ENCODE peak calls at places on chromosomes 13 and 19, in four cellular contexts. D, E, F and Z are unnamed samples.

GRCh38 chr19:50854636-50855410 is at the start of gene KLK3:
- DNase-seq in E (no peak), D (no peak), F (no peak), Z (no peak)

GRCh38 chr19:6528544-6529121 is 2.2 kb upstream of the TNFSF9 start:
- DNase-seq in E (no peak), D (no peak), F (peak; percentile 43), Z (no peak)

GRCh38 chr13:114095486-114095885 is 36.9 kb downstream of the RASA3 start:
- DNase-seq in D (no peak), E (no peak), F (no peak), Z (no peak)

GRCh38 chr13:111472083-111472482 is 151.6 kb downstream of the TEX29 start:
- DNase-seq in F (no peak), D (no peak), E (no peak), Z (no peak)

GRCh38 chr13:52128714-52129700 is at the start of gene NEK5:
- DNase-seq in D (no peak), F (peak; percentile 73), E (peak; percentile 58), Z (peak; percentile 53)

GRCh38 chr13:76307157-76307556 is 579.0 kb downstream of the KCTD12 start:
- DNase-seq in D (no peak), F (no peak), E (no peak), Z (peak; percentile 69)

GRCh38 chr13:111868716-111869115 is 198.2 kb upstream of the SOX1 start:
- DNase-seq in E (no peak), F (no peak), D (no peak), Z (no peak)

GRCh38 chr13:44237276-44237767 is 136.3 kb upstream of the SERP2 start:
- DNase-seq in F (peak; percentile 35), E (no peak), D (peak; percentile 89), Z (peak; percentile 96)

GRCh38 chr13:33110713-33111413 is 94.6 kb downstream of the KL start:
- DNase-seq in D (no peak), E (no peak), F (peak; percentile 33), Z (peak; percentile 65)

DNA sequence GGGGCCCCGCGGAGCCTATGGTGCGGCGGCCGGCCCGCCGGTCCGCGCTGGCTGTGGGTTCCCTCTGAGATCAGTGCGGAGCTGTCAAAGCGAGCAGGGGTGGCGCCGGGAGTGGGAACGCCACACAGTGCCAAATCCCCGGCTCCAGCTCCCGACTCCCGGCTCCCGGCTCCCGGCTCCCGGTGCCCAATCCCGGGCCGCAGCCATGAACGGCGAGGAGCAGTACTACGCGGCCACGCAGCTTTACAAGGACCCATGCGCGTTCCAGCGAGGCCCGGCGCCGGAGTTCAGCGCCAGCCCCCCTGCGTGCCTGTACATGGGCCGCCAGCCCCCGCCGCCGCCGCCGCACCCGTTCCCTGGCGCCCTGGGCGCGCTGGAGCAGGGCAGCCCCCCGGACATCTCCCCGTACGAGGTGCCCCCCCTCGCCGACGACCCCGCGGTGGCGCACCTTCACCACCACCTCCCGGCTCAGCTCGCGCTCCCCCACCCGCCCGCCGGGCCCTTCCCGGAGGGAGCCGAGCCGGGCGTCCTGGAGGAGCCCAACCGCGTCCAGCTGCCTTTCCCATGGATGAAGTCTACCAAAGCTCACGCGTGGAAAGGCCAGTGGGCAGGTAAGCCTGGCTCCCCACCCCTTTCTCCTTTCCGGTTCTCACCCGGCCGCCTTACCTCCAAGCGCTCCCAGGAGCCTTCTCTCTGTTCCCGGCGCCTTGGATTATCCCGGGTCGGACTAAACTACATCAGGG is at the start of gene PDX1:
- DNase-seq in D (no peak), E (no peak), F (peak; percentile 71), Z (no peak)
- H3K4me3 ChIP-seq in D (peak within 1 kb of the TSS; percentile 34), E (no peak within 1 kb of the TSS), F (peak within 1 kb of the TSS; percentile 49), Z (no peak within 1 kb of the TSS)

DNA sequence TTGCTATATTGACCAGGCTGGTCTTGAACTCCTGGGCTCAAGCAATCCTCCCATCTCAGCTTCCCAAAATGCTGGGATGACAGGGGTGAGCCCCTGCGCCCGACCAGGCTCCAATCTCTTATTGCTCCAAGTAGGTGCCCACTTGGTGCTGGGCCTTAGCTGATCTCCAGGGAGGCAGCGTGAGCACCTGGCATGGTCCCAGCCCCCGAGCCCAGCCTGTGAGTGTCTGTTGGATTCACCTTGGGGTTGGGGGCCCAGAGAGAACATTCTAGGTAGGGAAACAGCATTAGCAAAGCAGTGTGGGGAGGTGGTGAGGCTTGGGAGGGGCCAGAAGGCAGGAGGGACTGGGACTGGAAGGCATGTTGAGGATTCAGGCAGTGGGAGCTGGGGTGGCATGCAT is 45.5 kb downstream of the DNM2 start:
- DNase-seq in E (no peak), F (no peak), D (no peak), Z (no peak)
- H3K4me3 ChIP-seq in E (no peak overlapping the region), F (no peak overlapping the region), D (no peak overlapping the region), Z (no peak overlapping the region)

DNA sequence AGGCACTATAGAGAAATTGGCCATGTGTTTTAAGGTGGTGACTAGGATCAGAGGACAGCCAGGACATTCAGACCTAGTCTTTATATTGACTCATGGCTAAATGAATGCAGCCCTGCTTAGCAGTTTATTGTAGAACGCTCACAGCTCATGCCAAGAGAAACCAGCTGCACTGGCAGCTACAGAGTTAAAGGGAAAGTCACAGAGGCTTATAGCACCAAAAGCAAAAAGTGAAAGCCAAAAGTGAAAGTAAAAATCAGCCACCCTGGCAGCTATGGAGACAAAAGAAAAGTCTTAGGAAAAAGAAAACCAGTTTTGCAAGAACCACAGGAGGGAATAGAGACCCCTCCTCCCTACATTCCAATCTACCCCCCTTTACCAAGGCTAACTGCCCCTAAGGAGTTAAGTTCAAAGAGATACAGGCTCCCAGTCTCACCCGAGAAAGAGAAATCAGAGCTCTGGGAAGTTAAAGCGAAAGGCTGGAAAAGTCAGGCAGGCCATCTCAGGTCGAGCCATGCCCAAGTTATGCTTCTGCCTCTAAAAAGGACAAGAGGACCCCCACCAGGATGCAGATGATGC is 99.0 kb downstream of the ZNF429 start:
- DNase-seq in F (peak; percentile 27), D (no peak), E (peak; percentile 29), Z (peak; percentile 12)
- H3K4me3 ChIP-seq in F (peak overlapping the region; percentile 36), D (peak overlapping the region; percentile 36), E (peak overlapping the region; percentile 45), Z (peak overlapping the region; percentile 22)

GRCh38 chr19:17405250-17406038 is at the start of gene BST2:
- DNase-seq in E (peak; percentile 65), F (peak; percentile 38), D (no peak), Z (peak; percentile 76)

GRCh38 chr19:17401628-17402027 is 3.8 kb downstream of the BST2 start:
- DNase-seq in D (no peak), E (no peak), F (no peak), Z (no peak)

GRCh38 chr19:17404621-17405249 is 695 bp downstream of the BST2 start:
- DNase-seq in D (no peak), E (no peak), F (no peak), Z (no peak)

GRCh38 chr19:17404015-17404414 is 1.4 kb downstream of the BST2 start:
- DNase-seq in F (no peak), E (no peak), D (no peak), Z (no peak)

DNA sequence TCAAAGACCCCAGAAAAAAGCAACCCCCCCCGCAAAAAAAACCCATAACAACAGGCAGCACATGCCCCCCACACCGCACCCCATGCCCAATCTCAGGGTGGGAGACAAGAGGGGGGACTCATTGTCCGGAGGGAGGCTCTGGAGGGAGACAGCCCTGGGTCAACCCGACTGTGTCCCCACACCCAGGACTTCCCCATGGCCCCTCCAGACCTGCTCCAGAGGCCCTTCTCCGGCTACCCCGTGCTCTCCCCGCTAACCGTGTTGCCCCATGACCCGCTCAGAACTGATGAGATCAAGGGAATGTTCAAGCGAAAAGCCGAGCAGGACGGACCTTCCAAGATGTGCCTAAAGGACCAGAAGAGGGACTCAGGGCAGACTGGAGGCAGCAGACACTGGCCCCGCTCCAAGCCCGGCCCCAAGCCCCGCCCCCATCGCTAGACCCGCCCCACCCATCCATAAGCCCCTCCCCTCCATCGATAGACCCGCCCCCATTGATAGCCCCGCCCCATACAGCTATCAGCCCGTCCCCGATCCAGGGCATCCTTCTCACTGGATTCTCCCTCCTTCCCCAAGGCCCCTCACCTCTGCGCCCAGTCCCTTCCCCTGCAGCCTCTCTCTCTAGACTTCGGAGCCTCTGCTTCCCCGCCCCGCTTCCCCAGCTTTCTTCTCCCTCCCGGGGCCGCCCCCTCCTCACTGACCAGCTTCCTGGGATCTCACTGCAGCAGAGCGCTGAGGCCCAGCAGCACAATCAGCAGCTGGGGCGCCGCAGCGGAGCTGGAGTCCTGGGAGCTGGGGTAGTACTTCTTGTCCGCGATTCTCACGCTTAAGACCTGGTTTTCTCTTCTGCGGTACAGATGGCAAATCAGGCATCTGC is 2.2 kb downstream of the BST2 start:
- DNase-seq in E (peak; percentile 28), D (no peak), F (no peak), Z (peak; percentile 46)
- H3K4me3 ChIP-seq in E (no peak overlapping the region), D (no peak overlapping the region), F (peak overlapping the region; percentile 35), Z (peak overlapping the region; percentile 28)

GRCh38 chr19:35000647-35001501 is 751 bp downstream of the GRAMD1A start:
- DNase-seq in E (peak; percentile 56), F (peak; percentile 50), D (no peak), Z (peak; percentile 57)

GRCh38 chr19:35002037-35002535 is 2.0 kb downstream of the GRAMD1A start:
- DNase-seq in F (no peak), D (no peak), E (no peak), Z (no peak)

GRCh38 chr19:34999498-35000337 is at the start of gene GRAMD1A:
- DNase-seq in D (no peak), E (peak; percentile 69), F (peak; percentile 90), Z (peak; percentile 90)

GRCh38 chr19:34998777-34999497 is 1.2 kb upstream of the GRAMD1A start:
- DNase-seq in D (no peak), F (peak; percentile 25), E (no peak), Z (no peak)

GRCh38 chr19:35000338-35000646 is 169 bp downstream of the GRAMD1A start:
- DNase-seq in F (no peak), D (no peak), E (no peak), Z (no peak)
- H3K4me3 ChIP-seq in F (peak overlapping the region; percentile 79), D (peak overlapping the region; percentile 64), E (no peak overlapping the region), Z (peak overlapping the region; percentile 77)